ENCODE peak calls at places on chromosomes 6 and 20, in eight cellular contexts. One of them, this sample, is unnamed.

GRCh38 chr6:154179443-154179842 is 140.4 kb downstream of the OPRM1 start:
- DNase-seq in left ventricle myocardium inferior: no peak
- DNase-seq in NB4: no peak
- DNase-seq in astrocyte of the spinal cord: no peak
- DNase-seq in heart left ventricle: no peak
- DNase-seq in choroid plexus epithelial cell: no peak
- DNase-seq in HepG2: no peak
- DNase-seq in BJ: no peak
- DNase-seq in this sample: no peak

GRCh38 chr6:35503534-35503933 is 6.7 kb upstream of the TEAD3 start:
- DNase-seq in BJ: no peak
- DNase-seq in NB4: no peak
- DNase-seq in HepG2: no peak
- DNase-seq in astrocyte of the spinal cord: no peak
- DNase-seq in choroid plexus epithelial cell: no peak
- DNase-seq in heart left ventricle: no peak
- DNase-seq in left ventricle myocardium inferior: no peak
- DNase-seq in this sample: no peak

GRCh38 chr20:23923311-23923710 is 43.8 kb upstream of the CST5 start:
- DNase-seq in left ventricle myocardium inferior: no peak
- DNase-seq in HepG2: no peak
- DNase-seq in heart left ventricle: no peak
- DNase-seq in BJ: no peak
- DNase-seq in NB4: no peak
- DNase-seq in astrocyte of the spinal cord: no peak
- DNase-seq in choroid plexus epithelial cell: no peak
- DNase-seq in this sample: no peak

GRCh38 chr6:107692351-107692750 is 131.8 kb downstream of the SCML4 start:
- DNase-seq in HepG2: no peak
- DNase-seq in astrocyte of the spinal cord: peak; percentile 41
- DNase-seq in BJ: no peak
- DNase-seq in choroid plexus epithelial cell: peak; percentile 89
- DNase-seq in heart left ventricle: no peak
- DNase-seq in NB4: no peak
- DNase-seq in left ventricle myocardium inferior: no peak
- DNase-seq in this sample: no peak

GRCh38 chr6:30518505-30518850 is 29.2 kb downstream of the HLA-E start:
- DNase-seq in choroid plexus epithelial cell: no peak
- DNase-seq in heart left ventricle: no peak
- DNase-seq in NB4: peak; percentile 34
- DNase-seq in astrocyte of the spinal cord: no peak
- DNase-seq in HepG2: peak; percentile 20
- DNase-seq in BJ: no peak
- DNase-seq in left ventricle myocardium inferior: no peak
- DNase-seq in this sample: no peak

GRCh38 chr6:13722880-13723279 is 11.2 kb upstream of the RANBP9 start:
- DNase-seq in HepG2: no peak
- DNase-seq in astrocyte of the spinal cord: no peak
- DNase-seq in BJ: no peak
- DNase-seq in left ventricle myocardium inferior: no peak
- DNase-seq in NB4: no peak
- DNase-seq in heart left ventricle: no peak
- DNase-seq in choroid plexus epithelial cell: no peak
- DNase-seq in this sample: no peak

GRCh38 chr6:35054106-35054742 is 86.9 kb downstream of the TCP11 start:
- DNase-seq in NB4: no peak
- DNase-seq in choroid plexus epithelial cell: no peak
- DNase-seq in HepG2: no peak
- DNase-seq in heart left ventricle: peak; percentile 4
- DNase-seq in astrocyte of the spinal cord: no peak
- DNase-seq in left ventricle myocardium inferior: no peak
- DNase-seq in BJ: no peak
- DNase-seq in this sample: no peak

GRCh38 chr6:6604566-6604965 is 16.0 kb downstream of the LY86 start:
- DNase-seq in NB4: peak; percentile 51
- DNase-seq in choroid plexus epithelial cell: no peak
- DNase-seq in astrocyte of the spinal cord: no peak
- DNase-seq in left ventricle myocardium inferior: no peak
- DNase-seq in HepG2: no peak
- DNase-seq in BJ: no peak
- DNase-seq in heart left ventricle: no peak
- DNase-seq in this sample: no peak

GRCh38 chr20:42441862-42442196 is 747.9 kb downstream of the PTPRT start:
- DNase-seq in left ventricle myocardium inferior: no peak
- DNase-seq in heart left ventricle: no peak
- DNase-seq in HepG2: no peak
- DNase-seq in BJ: no peak
- DNase-seq in astrocyte of the spinal cord: no peak
- DNase-seq in NB4: no peak
- DNase-seq in choroid plexus epithelial cell: no peak
- DNase-seq in this sample: no peak

GRCh38 chr20:50271674-50272412 is 81.2 kb downstream of the CEBPB start:
- DNase-seq in BJ: no peak
- DNase-seq in astrocyte of the spinal cord: no peak
- DNase-seq in NB4: peak; percentile 63
- DNase-seq in left ventricle myocardium inferior: peak; percentile 56
- DNase-seq in choroid plexus epithelial cell: no peak
- DNase-seq in HepG2: no peak
- DNase-seq in heart left ventricle: peak; percentile 72
- DNase-seq in this sample: no peak

GRCh38 chr6:36967757-36968156 is 13.2 kb downstream of the PI16 start:
- DNase-seq in left ventricle myocardium inferior: no peak
- DNase-seq in astrocyte of the spinal cord: no peak
- DNase-seq in HepG2: no peak
- DNase-seq in heart left ventricle: no peak
- DNase-seq in NB4: no peak
- DNase-seq in BJ: no peak
- DNase-seq in choroid plexus epithelial cell: no peak
- DNase-seq in this sample: no peak

GRCh38 chr20:37526238-37526838 is 1.3 kb downstream of the BLCAP start:
- DNase-seq in BJ: no peak
- DNase-seq in NB4: peak; percentile 50
- DNase-seq in HepG2: peak; percentile 73
- DNase-seq in astrocyte of the spinal cord: peak; percentile 53
- DNase-seq in choroid plexus epithelial cell: peak; percentile 70
- DNase-seq in heart left ventricle: peak; percentile 42
- DNase-seq in left ventricle myocardium inferior: no peak
- DNase-seq in this sample: peak; percentile 54

GRCh38 chr20:37524221-37524700 is 3.2 kb downstream of the NNAT start:
- DNase-seq in NB4: no peak
- DNase-seq in BJ: no peak
- DNase-seq in choroid plexus epithelial cell: no peak
- DNase-seq in astrocyte of the spinal cord: no peak
- DNase-seq in heart left ventricle: no peak
- DNase-seq in HepG2: no peak
- DNase-seq in left ventricle myocardium inferior: no peak
- DNase-seq in this sample: no peak

GRCh38 chr20:37525810-37526209 is 1.9 kb downstream of the BLCAP start:
- DNase-seq in NB4: no peak
- DNase-seq in heart left ventricle: no peak
- DNase-seq in left ventricle myocardium inferior: no peak
- DNase-seq in choroid plexus epithelial cell: no peak
- DNase-seq in BJ: no peak
- DNase-seq in astrocyte of the spinal cord: no peak
- DNase-seq in HepG2: no peak
- DNase-seq in this sample: no peak

GRCh38 chr20:37526839-37527637 is 638 bp downstream of the BLCAP start:
- DNase-seq in NB4: peak; percentile 24
- DNase-seq in choroid plexus epithelial cell: no peak
- DNase-seq in left ventricle myocardium inferior: no peak
- DNase-seq in BJ: no peak
- DNase-seq in HepG2: no peak
- DNase-seq in astrocyte of the spinal cord: no peak
- DNase-seq in heart left ventricle: peak; percentile 52
- DNase-seq in this sample: peak; percentile 26

DNA sequence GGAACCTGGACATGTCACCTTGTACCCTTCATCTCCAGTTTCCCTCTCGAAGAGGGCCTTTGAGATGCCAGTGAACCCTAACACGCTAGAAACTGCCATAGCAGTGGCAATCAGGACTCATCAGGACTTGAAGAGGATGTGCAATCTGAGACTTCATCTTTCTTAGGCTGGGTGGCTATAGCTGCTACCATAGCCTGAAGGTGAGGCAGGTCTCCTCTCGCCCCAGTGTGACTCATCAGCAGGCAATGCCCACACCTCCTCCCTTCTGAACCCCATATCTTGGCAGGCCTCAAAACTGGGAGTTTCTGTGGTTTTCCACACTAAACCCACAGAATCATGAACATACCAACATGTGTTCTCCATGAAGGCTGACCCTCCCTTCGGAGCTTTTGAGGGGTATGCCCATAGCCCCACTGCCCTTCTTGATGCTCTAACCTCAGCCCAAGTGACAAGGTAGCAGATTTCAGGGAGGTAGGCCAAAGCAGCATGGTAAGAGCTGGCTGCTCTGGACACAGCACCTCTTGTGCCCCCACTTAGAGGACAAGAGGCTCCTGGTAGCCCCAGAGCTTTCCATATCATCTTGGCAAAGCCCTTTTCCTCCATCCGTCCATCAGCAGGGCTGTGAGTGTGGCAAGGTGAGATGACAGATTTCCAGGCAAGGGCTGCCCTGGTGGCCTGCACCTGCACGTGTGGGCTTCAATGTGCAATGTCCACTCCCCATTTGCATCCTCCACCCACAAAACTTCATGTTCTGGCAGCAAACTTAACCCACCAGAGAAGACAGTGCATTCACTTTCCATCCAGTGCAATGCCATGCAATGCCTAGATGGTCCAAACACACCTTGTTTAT is 2.6 kb downstream of the BLCAP start:
- DNase-seq in left ventricle myocardium inferior: no peak
- DNase-seq in astrocyte of the spinal cord: no peak
- DNase-seq in HepG2: no peak
- DNase-seq in heart left ventricle: no peak
- DNase-seq in NB4: no peak
- DNase-seq in choroid plexus epithelial cell: no peak
- DNase-seq in BJ: no peak
- DNase-seq in this sample: peak; percentile 23
- H3K4me3 ChIP-seq in left ventricle myocardium inferior: peak overlapping the region; percentile 97
- H3K4me3 ChIP-seq in astrocyte of the spinal cord: no peak overlapping the region
- H3K4me3 ChIP-seq in HepG2: no peak overlapping the region
- H3K4me3 ChIP-seq in heart left ventricle: peak overlapping the region; percentile 76
- H3K4me3 ChIP-seq in NB4: no peak overlapping the region
- H3K4me3 ChIP-seq in choroid plexus epithelial cell: peak overlapping the region; percentile 5
- H3K4me3 ChIP-seq in BJ: no peak overlapping the region
- H3K4me3 ChIP-seq in this sample: no peak overlapping the region

GRCh38 chr6:150293019-150293418 is 75.8 kb upstream of the IYD start:
- DNase-seq in astrocyte of the spinal cord: no peak
- DNase-seq in choroid plexus epithelial cell: no peak
- DNase-seq in BJ: no peak
- DNase-seq in left ventricle myocardium inferior: no peak
- DNase-seq in NB4: no peak
- DNase-seq in HepG2: no peak
- DNase-seq in heart left ventricle: no peak
- DNase-seq in this sample: no peak

GRCh38 chr6:150291968-150292710 is 76.7 kb upstream of the IYD start:
- DNase-seq in HepG2: no peak
- DNase-seq in choroid plexus epithelial cell: no peak
- DNase-seq in heart left ventricle: no peak
- DNase-seq in BJ: no peak
- DNase-seq in left ventricle myocardium inferior: no peak
- DNase-seq in astrocyte of the spinal cord: no peak
- DNase-seq in NB4: no peak
- DNase-seq in this sample: no peak

GRCh38 chr6:150294713-150295112 is 74.1 kb upstream of the IYD start:
- DNase-seq in HepG2: no peak
- DNase-seq in NB4: no peak
- DNase-seq in choroid plexus epithelial cell: no peak
- DNase-seq in left ventricle myocardium inferior: no peak
- DNase-seq in heart left ventricle: no peak
- DNase-seq in BJ: no peak
- DNase-seq in astrocyte of the spinal cord: no peak
- DNase-seq in this sample: no peak

GRCh38 chr6:150290429-150290828 is 78.4 kb upstream of the IYD start:
- DNase-seq in astrocyte of the spinal cord: no peak
- DNase-seq in BJ: no peak
- DNase-seq in heart left ventricle: no peak
- DNase-seq in NB4: no peak
- DNase-seq in left ventricle myocardium inferior: no peak
- DNase-seq in HepG2: no peak
- DNase-seq in choroid plexus epithelial cell: peak; percentile 28
- DNase-seq in this sample: peak; percentile 52

DNA sequence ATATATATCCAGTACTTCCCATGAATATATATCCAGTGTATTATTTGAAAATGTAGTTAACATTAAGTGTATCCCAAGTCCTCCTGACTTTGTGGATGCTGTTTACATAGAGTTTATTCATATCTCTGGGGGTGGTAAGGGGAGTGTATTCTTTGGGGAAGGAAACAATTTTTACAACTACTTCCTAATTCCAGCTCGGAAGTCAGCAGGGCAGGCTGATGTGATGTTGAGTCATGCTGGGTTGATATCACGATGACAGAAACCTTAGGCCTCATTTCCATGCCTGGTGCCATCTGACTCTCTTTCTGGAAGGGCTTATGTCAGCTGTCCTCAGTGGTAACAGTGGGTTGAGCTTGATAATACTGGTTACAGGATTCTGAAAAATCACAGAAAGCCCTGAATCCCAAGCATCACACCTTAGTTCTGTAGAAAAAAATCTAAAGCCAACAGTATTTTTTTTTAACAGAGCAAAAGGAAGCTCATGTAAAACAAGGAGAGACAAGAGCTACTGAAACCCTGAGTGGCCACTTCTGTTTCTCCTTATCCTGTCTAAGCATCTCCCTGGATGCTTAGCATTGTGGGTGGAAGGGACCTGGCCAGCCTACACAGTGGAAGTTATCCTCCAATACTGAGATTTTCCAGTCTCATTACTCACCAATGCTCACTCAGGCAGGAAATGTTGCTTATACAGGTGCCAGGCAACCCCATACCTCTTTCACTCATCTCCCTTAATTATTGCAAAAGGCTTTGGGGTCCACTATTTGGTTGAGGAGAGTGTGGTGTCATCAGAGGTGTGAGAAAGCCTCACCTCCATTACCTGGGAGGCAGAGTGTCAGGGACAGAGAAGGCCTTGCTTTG is 75.2 kb upstream of the IYD start:
- DNase-seq in HepG2: no peak
- DNase-seq in left ventricle myocardium inferior: no peak
- DNase-seq in astrocyte of the spinal cord: peak; percentile 44
- DNase-seq in heart left ventricle: no peak
- DNase-seq in BJ: no peak
- DNase-seq in NB4: peak; percentile 8
- DNase-seq in choroid plexus epithelial cell: peak; percentile 60
- DNase-seq in this sample: peak; percentile 63
- H3K4me3 ChIP-seq in HepG2: no peak overlapping the region
- H3K4me3 ChIP-seq in left ventricle myocardium inferior: no peak overlapping the region
- H3K4me3 ChIP-seq in astrocyte of the spinal cord: no peak overlapping the region
- H3K4me3 ChIP-seq in heart left ventricle: no peak overlapping the region
- H3K4me3 ChIP-seq in BJ: no peak overlapping the region
- H3K4me3 ChIP-seq in NB4: no peak overlapping the region
- H3K4me3 ChIP-seq in choroid plexus epithelial cell: no peak overlapping the region
- H3K4me3 ChIP-seq in this sample: no peak overlapping the region

GRCh38 chr6:166365806-166366205 is 16.9 kb downstream of the MPC1 start:
- DNase-seq in NB4: no peak
- DNase-seq in HepG2: no peak
- DNase-seq in BJ: no peak
- DNase-seq in left ventricle myocardium inferior: no peak
- DNase-seq in choroid plexus epithelial cell: peak; percentile 20
- DNase-seq in astrocyte of the spinal cord: no peak
- DNase-seq in heart left ventricle: no peak
- DNase-seq in this sample: no peak
- H3K4me3 ChIP-seq in NB4: no peak overlapping the region
- H3K4me3 ChIP-seq in HepG2: no peak overlapping the region
- H3K4me3 ChIP-seq in BJ: no peak overlapping the region
- H3K4me3 ChIP-seq in left ventricle myocardium inferior: no peak overlapping the region
- H3K4me3 ChIP-seq in choroid plexus epithelial cell: no peak overlapping the region
- H3K4me3 ChIP-seq in astrocyte of the spinal cord: no peak overlapping the region
- H3K4me3 ChIP-seq in heart left ventricle: no peak overlapping the region
- H3K4me3 ChIP-seq in this sample: no peak overlapping the region

GRCh38 chr20:32581839-32582658 is 3.1 kb downstream of the NOL4L start:
- DNase-seq in BJ: no peak
- DNase-seq in heart left ventricle: no peak
- DNase-seq in left ventricle myocardium inferior: no peak
- DNase-seq in astrocyte of the spinal cord: no peak
- DNase-seq in HepG2: no peak
- DNase-seq in choroid plexus epithelial cell: no peak
- DNase-seq in NB4: peak; percentile 31
- DNase-seq in this sample: no peak
- H3K4me3 ChIP-seq in BJ: no peak overlapping the region
- H3K4me3 ChIP-seq in heart left ventricle: no peak overlapping the region
- H3K4me3 ChIP-seq in left ventricle myocardium inferior: peak overlapping the region; percentile 75
- H3K4me3 ChIP-seq in astrocyte of the spinal cord: no peak overlapping the region
- H3K4me3 ChIP-seq in HepG2: peak overlapping the region; percentile 70
- H3K4me3 ChIP-seq in choroid plexus epithelial cell: peak overlapping the region; percentile 82
- H3K4me3 ChIP-seq in NB4: no peak overlapping the region
- H3K4me3 ChIP-seq in this sample: no peak overlapping the region

This sample was measured in MG63.